ENCODE peak calls at places on chromosomes 7 and 10, in ten cellular contexts. V, A, O, B, N, J, P, C, Q and G are unnamed samples.
A peak's percentile ranks its signal among the peaks of the same experiment; 100 is the strongest.

GRCh38 chr7:221996-222715 is 29.8 kb downstream of the FAM20C start:
- DNase-seq in V (no peak), A (no peak), O (no peak), B (peak; percentile 10), N (no peak), J (no peak), P (no peak), C (no peak), Q (no peak), G (no peak)

GRCh38 chr10:87818505-87819273 is 663 bp upstream of the ATAD1 start:
- DNase-seq in V (peak; percentile 55), A (peak; percentile 59), O (peak; percentile 43), B (no peak), N (peak; percentile 64), J (no peak), P (peak; percentile 62), C (no peak), Q (peak; percentile 60), G (peak; percentile 32)

GRCh38 chr7:1368682-1369571 is 90.3 kb downstream of the MICALL2 start:
- DNase-seq in V (no peak), A (no peak), O (no peak), B (no peak), N (peak; percentile 42), J (no peak), P (peak; percentile 17), C (no peak), Q (no peak), G (peak; percentile 96)

GRCh38 chr10:79229830-79230562 is 117.3 kb upstream of the PPIF start:
- DNase-seq in V (no peak), A (peak; percentile 50), O (peak; percentile 46), B (no peak), N (no peak), J (no peak), P (no peak), C (no peak), Q (no peak), G (no peak)

GRCh38 chr10:5595095-5595494 is 70.3 kb downstream of the CALML3 start:
- DNase-seq in V (no peak), A (no peak), O (no peak), B (no peak), N (no peak), J (no peak), P (no peak), C (no peak), Q (no peak), G (no peak)

GRCh38 chr7:13024323-13024722 is 336.9 kb downstream of the ARL4A start:
- DNase-seq in V (no peak), A (no peak), O (no peak), B (no peak), N (no peak), J (no peak), P (no peak), C (no peak), Q (no peak), G (no peak)

GRCh38 chr7:4837814-4838625 is 23.8 kb downstream of the PAPOLB start:
- DNase-seq in V (no peak), A (no peak), O (no peak), B (peak; percentile 58), N (no peak), J (no peak), P (no peak), C (no peak), Q (no peak), G (no peak)

GRCh38 chr7:94190599-94191061 is 186.5 kb upstream of the BET1 start:
- DNase-seq in V (peak; percentile 66), A (peak; percentile 95), O (peak; percentile 98), B (no peak), N (no peak), J (no peak), P (peak; percentile 92), C (peak; percentile 34), Q (no peak), G (no peak)

GRCh38 chr7:78770422-78771410 is 682.8 kb downstream of the MAGI2 start:
- DNase-seq in V (no peak), A (peak; percentile 43), O (peak; percentile 71), B (no peak), N (no peak), J (no peak), P (peak; percentile 48), C (no peak), Q (no peak), G (peak; percentile 78)

GRCh38 chr10:79196470-79197461 is 128.0 kb downstream of the ZMIZ1 start:
- DNase-seq in V (peak; percentile 49), A (peak; percentile 58), O (peak; percentile 47), B (peak; percentile 81), N (peak; percentile 82), J (peak; percentile 72), P (peak; percentile 78), C (peak; percentile 85), Q (peak; percentile 82), G (peak; percentile 89)

GRCh38 chr10:9056521-9056920 is 1002.0 kb downstream of the GATA3 start:
- DNase-seq in V (no peak), A (no peak), O (no peak), B (no peak), N (no peak), J (no peak), P (no peak), C (no peak), Q (no peak), G (no peak)

GRCh38 chr10:69315610-69316312 is 37.5 kb downstream of the HK1 start:
- DNase-seq in V (no peak), A (peak; percentile 32), O (peak; percentile 26), B (no peak), N (no peak), J (no peak), P (no peak), C (no peak), Q (no peak), G (no peak)

GRCh38 chr10:26881600-26882331 is 21.0 kb upstream of the ABI1 start:
- DNase-seq in V (peak; percentile 55), A (peak; percentile 77), O (peak; percentile 76), B (no peak), N (no peak), J (no peak), P (peak; percentile 87), C (no peak), Q (no peak), G (no peak)

GRCh38 chr10:105797234-105797890 is 1156.3 kb downstream of the SORCS3 start:
- DNase-seq in V (peak; percentile 48), A (no peak), O (no peak), B (no peak), N (no peak), J (no peak), P (peak; percentile 26), C (no peak), Q (no peak), G (peak; percentile 20)

GRCh38 chr10:91033536-91033935 is 112.6 kb upstream of the ANKRD1 start:
- DNase-seq in V (no peak), A (no peak), O (no peak), B (no peak), N (no peak), J (no peak), P (no peak), C (no peak), Q (no peak), G (no peak)

GRCh38 chr10:30509508-30509907 is 75.5 kb downstream of the MAP3K8 start:
- DNase-seq in V (no peak), A (no peak), O (no peak), B (no peak), N (no peak), J (no peak), P (no peak), C (no peak), Q (no peak), G (no peak)

GRCh38 chr10:30510932-30511700 is 77.1 kb downstream of the MAP3K8 start:
- DNase-seq in V (no peak), A (no peak), O (no peak), B (no peak), N (no peak), J (no peak), P (no peak), C (no peak), Q (no peak), G (no peak)

GRCh38 chr10:30505543-30506298 is 71.7 kb downstream of the MAP3K8 start:
- DNase-seq in V (no peak), A (no peak), O (no peak), B (no peak), N (no peak), J (no peak), P (no peak), C (no peak), Q (no peak), G (no peak)

GRCh38 chr10:30510184-30510931 is 76.4 kb downstream of the MAP3K8 start:
- DNase-seq in V (peak; percentile 80), A (peak; percentile 79), O (peak; percentile 74), B (no peak), N (peak; percentile 30), J (no peak), P (peak; percentile 88), C (peak; percentile 80), Q (no peak), G (no peak)
- H3K4me1 ChIP-seq in V (no peaks in the 10 kb centered on the region), A (no peaks in the 10 kb centered on the region), O (no peaks in the 10 kb centered on the region), B (no peaks in the 10 kb centered on the region), N (no peaks in the 10 kb centered on the region), J (no peaks in the 10 kb centered on the region), P (peaks cover 21% of the 10 kb centered on the region), C (no peaks in the 10 kb centered on the region), Q (no peaks in the 10 kb centered on the region), G (no peaks in the 10 kb centered on the region)

GRCh38 chr7:65004575-65004974 is 1.9 kb downstream of the ERV3-1 start:
- DNase-seq in V (no peak), A (no peak), O (no peak), B (no peak), N (no peak), J (no peak), P (no peak), C (no peak), Q (no peak), G (no peak)
- H3K4me3 ChIP-seq in V (no peak overlapping the region), A (peak overlapping the region; percentile 93), O (no peak overlapping the region), B (no peak overlapping the region), N (no peak overlapping the region), J (no peak overlapping the region), P (peak overlapping the region; percentile 98), C (peak overlapping the region; percentile 8), Q (no peak overlapping the region), G (no peak overlapping the region)

DNA sequence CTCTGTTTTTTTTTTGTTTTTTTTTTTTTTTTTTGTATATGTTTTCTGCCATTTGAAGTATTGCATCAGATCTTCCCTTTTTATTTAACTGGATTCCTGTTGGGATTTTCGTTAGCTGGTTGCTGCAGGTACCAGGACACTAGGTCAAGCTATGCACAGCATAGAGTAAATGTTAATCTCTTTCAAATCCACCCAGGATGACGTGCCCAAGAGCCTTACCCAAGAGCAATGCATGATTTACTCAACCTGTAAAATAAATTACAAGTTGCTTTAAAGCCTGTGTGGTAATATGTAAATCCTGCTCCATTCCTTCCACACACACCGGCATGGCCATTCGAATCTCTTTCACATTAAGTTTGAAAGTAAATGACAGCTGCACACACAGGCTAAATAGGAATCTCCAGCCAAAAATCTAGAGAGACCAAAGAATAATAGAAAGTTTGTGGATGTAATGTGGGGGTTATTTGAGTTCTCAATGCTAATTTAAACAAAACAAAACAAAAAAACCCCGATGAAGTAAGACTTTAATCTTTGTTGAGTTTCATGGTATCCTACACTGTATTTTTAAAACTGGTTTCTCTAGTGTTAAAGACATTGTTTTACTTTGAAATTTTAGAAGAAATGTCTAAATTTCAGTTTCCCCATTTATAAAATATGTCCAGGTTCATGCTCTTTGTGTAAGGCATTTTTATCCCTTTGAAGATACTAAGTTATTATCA is 167.9 kb downstream of the FRMD4A start:
- DNase-seq in V (no peak), A (no peak), O (no peak), B (no peak), N (no peak), J (no peak), P (no peak), C (no peak), Q (no peak), G (no peak)
- H3K27me3 ChIP-seq in V (peaks cover 11% of the 10 kb centered on the region), A (peaks cover 16% of the 10 kb centered on the region), O (peaks cover 40% of the 10 kb centered on the region), B (peaks cover 15% of the 10 kb centered on the region), N (no peaks in the 10 kb centered on the region), J (no peaks in the 10 kb centered on the region), P (peaks cover 51% of the 10 kb centered on the region), C (no peaks in the 10 kb centered on the region), Q (no peaks in the 10 kb centered on the region), G (no peaks in the 10 kb centered on the region)

GRCh38 chr10:102631525-102632393 is 12.5 kb upstream of the TRIM8 start:
- DNase-seq in V (no peak), A (no peak), O (no peak), B (no peak), N (no peak), J (no peak), P (no peak), C (no peak), Q (no peak), G (no peak)
- H3K4me1 ChIP-seq in V (peaks cover 72% of the 10 kb centered on the region), A (peaks cover 74% of the 10 kb centered on the region), O (peaks cover 77% of the 10 kb centered on the region), B (peaks cover 60% of the 10 kb centered on the region), N (peaks cover 37% of the 10 kb centered on the region), J (peaks cover 25% of the 10 kb centered on the region), P (peaks cover 76% of the 10 kb centered on the region), C (peaks cover 63% of the 10 kb centered on the region), Q (peaks cover 4% of the 10 kb centered on the region), G (peaks cover 19% of the 10 kb centered on the region)